ENCODE peak calls at places on chromosomes 6 and 20, in six cellular contexts. One of them, this sample, is unnamed.

GRCh38 chr20:21505161-21505809 is 8.6 kb downstream of the NKX2-2 start:
- DNase-seq in left ventricle myocardium inferior: peak
- DNase-seq in CD8-positive, alpha-beta T cell: peak
- DNase-seq in progenitor cell of endocrine pancreas: peak
- DNase-seq in fibroblast of mammary gland: peak
- DNase-seq in AG08395: peak
- DNase-seq in this sample: peak

GRCh38 chr6:6678185-6678671 is 89.7 kb downstream of the LY86 start:
- DNase-seq in left ventricle myocardium inferior: no peak
- DNase-seq in CD8-positive, alpha-beta T cell: no peak
- DNase-seq in progenitor cell of endocrine pancreas: no peak
- DNase-seq in fibroblast of mammary gland: peak
- DNase-seq in AG08395: peak
- DNase-seq in this sample: no peak

GRCh38 chr6:145247677-145248419 is 487.5 kb downstream of the EPM2A start:
- DNase-seq in left ventricle myocardium inferior: no peak
- DNase-seq in CD8-positive, alpha-beta T cell: no peak
- DNase-seq in progenitor cell of endocrine pancreas: no peak
- DNase-seq in fibroblast of mammary gland: peak
- DNase-seq in AG08395: peak
- DNase-seq in this sample: no peak

GRCh38 chr6:57165080-57165479 is 7.0 kb upstream of the BAG2 start:
- DNase-seq in left ventricle myocardium inferior: no peak
- DNase-seq in CD8-positive, alpha-beta T cell: no peak
- DNase-seq in progenitor cell of endocrine pancreas: no peak
- DNase-seq in fibroblast of mammary gland: no peak
- DNase-seq in AG08395: no peak
- DNase-seq in this sample: no peak

GRCh38 chr6:75691012-75691411 is 58.0 kb upstream of the MYO6 start:
- DNase-seq in left ventricle myocardium inferior: no peak
- DNase-seq in CD8-positive, alpha-beta T cell: no peak
- DNase-seq in progenitor cell of endocrine pancreas: no peak
- DNase-seq in fibroblast of mammary gland: peak
- DNase-seq in AG08395: no peak
- DNase-seq in this sample: no peak

GRCh38 chr6:46491789-46492547 is 719 bp upstream of the RCAN2 start:
- DNase-seq in left ventricle myocardium inferior: peak
- DNase-seq in CD8-positive, alpha-beta T cell: no peak
- DNase-seq in progenitor cell of endocrine pancreas: peak
- DNase-seq in fibroblast of mammary gland: peak
- DNase-seq in AG08395: peak
- DNase-seq in this sample: peak

GRCh38 chr6:108277831-108278230 is 17.0 kb upstream of the SNX3 start:
- DNase-seq in left ventricle myocardium inferior: no peak
- DNase-seq in CD8-positive, alpha-beta T cell: no peak
- DNase-seq in progenitor cell of endocrine pancreas: no peak
- DNase-seq in fibroblast of mammary gland: no peak
- DNase-seq in AG08395: no peak
- DNase-seq in this sample: no peak

GRCh38 chr20:22471156-22471836 is 113.1 kb downstream of the FOXA2 start:
- DNase-seq in left ventricle myocardium inferior: no peak
- DNase-seq in CD8-positive, alpha-beta T cell: no peak
- DNase-seq in progenitor cell of endocrine pancreas: no peak
- DNase-seq in fibroblast of mammary gland: no peak
- DNase-seq in AG08395: no peak
- DNase-seq in this sample: no peak

GRCh38 chr6:122416825-122417224 is 17.4 kb downstream of the HSF2 start:
- DNase-seq in left ventricle myocardium inferior: no peak
- DNase-seq in CD8-positive, alpha-beta T cell: no peak
- DNase-seq in progenitor cell of endocrine pancreas: no peak
- DNase-seq in fibroblast of mammary gland: no peak
- DNase-seq in AG08395: no peak
- DNase-seq in this sample: no peak

GRCh38 chr6:55892749-55893357 is 17.5 kb upstream of the BMP5 start:
- DNase-seq in left ventricle myocardium inferior: no peak
- DNase-seq in CD8-positive, alpha-beta T cell: no peak
- DNase-seq in progenitor cell of endocrine pancreas: no peak
- DNase-seq in fibroblast of mammary gland: peak
- DNase-seq in AG08395: no peak
- DNase-seq in this sample: no peak

GRCh38 chr20:31605902-31606677 is 1.0 kb downstream of the ID1 start:
- DNase-seq in left ventricle myocardium inferior: no peak
- DNase-seq in CD8-positive, alpha-beta T cell: no peak
- DNase-seq in progenitor cell of endocrine pancreas: peak
- DNase-seq in fibroblast of mammary gland: no peak
- DNase-seq in AG08395: no peak
- DNase-seq in this sample: peak

GRCh38 chr6:28709478-28710349 is 184.0 kb downstream of the GPX5 start:
- DNase-seq in left ventricle myocardium inferior: no peak
- DNase-seq in CD8-positive, alpha-beta T cell: no peak
- DNase-seq in progenitor cell of endocrine pancreas: no peak
- DNase-seq in fibroblast of mammary gland: no peak
- DNase-seq in AG08395: no peak
- DNase-seq in this sample: peak

GRCh38 chr20:7379621-7380220 is 560.5 kb downstream of the HAO1 start:
- DNase-seq in left ventricle myocardium inferior: no peak
- DNase-seq in CD8-positive, alpha-beta T cell: no peak
- DNase-seq in progenitor cell of endocrine pancreas: no peak
- DNase-seq in fibroblast of mammary gland: peak
- DNase-seq in AG08395: peak
- DNase-seq in this sample: no peak

GRCh38 chr6:158703840-158704822 is 54.3 kb downstream of the SYTL3 start:
- DNase-seq in left ventricle myocardium inferior: peak
- DNase-seq in CD8-positive, alpha-beta T cell: peak
- DNase-seq in progenitor cell of endocrine pancreas: peak
- DNase-seq in fibroblast of mammary gland: peak
- DNase-seq in AG08395: peak
- DNase-seq in this sample: peak

GRCh38 chr6:88374556-88374955 is 208.4 kb upstream of the CNR1 start:
- DNase-seq in left ventricle myocardium inferior: no peak
- DNase-seq in CD8-positive, alpha-beta T cell: no peak
- DNase-seq in progenitor cell of endocrine pancreas: no peak
- DNase-seq in fibroblast of mammary gland: no peak
- DNase-seq in AG08395: no peak
- DNase-seq in this sample: no peak

GRCh38 chr6:136962661-136963060 is 40.6 kb downstream of the SLC35D3 start:
- DNase-seq in left ventricle myocardium inferior: peak
- DNase-seq in CD8-positive, alpha-beta T cell: no peak
- DNase-seq in progenitor cell of endocrine pancreas: no peak
- DNase-seq in fibroblast of mammary gland: no peak
- DNase-seq in AG08395: no peak
- DNase-seq in this sample: peak

GRCh38 chr6:157962601-157963084 is 19.0 kb upstream of the SYNJ2 start:
- DNase-seq in left ventricle myocardium inferior: no peak
- DNase-seq in CD8-positive, alpha-beta T cell: no peak
- DNase-seq in progenitor cell of endocrine pancreas: no peak
- DNase-seq in fibroblast of mammary gland: peak
- DNase-seq in AG08395: no peak
- DNase-seq in this sample: no peak

GRCh38 chr6:142886431-142887170 is 58.4 kb downstream of the HIVEP2 start:
- DNase-seq in left ventricle myocardium inferior: no peak
- DNase-seq in CD8-positive, alpha-beta T cell: no peak
- DNase-seq in progenitor cell of endocrine pancreas: no peak
- DNase-seq in fibroblast of mammary gland: peak
- DNase-seq in AG08395: peak
- DNase-seq in this sample: no peak

GRCh38 chr20:62515280-62515679 is 39.5 kb upstream of the GATA5 start:
- DNase-seq in left ventricle myocardium inferior: no peak
- DNase-seq in CD8-positive, alpha-beta T cell: no peak
- DNase-seq in progenitor cell of endocrine pancreas: no peak
- DNase-seq in fibroblast of mammary gland: no peak
- DNase-seq in AG08395: no peak
- DNase-seq in this sample: no peak

GRCh38 chr20:15440249-15440820 is 1102.9 kb upstream of the FLRT3 start:
- DNase-seq in left ventricle myocardium inferior: no peak
- DNase-seq in CD8-positive, alpha-beta T cell: no peak
- DNase-seq in progenitor cell of endocrine pancreas: no peak
- DNase-seq in fibroblast of mammary gland: no peak
- DNase-seq in AG08395: no peak
- DNase-seq in this sample: no peak

GRCh38 chr6:1832844-1833787 is 223.4 kb downstream of the FOXC1 start:
- DNase-seq in left ventricle myocardium inferior: peak
- DNase-seq in CD8-positive, alpha-beta T cell: no peak
- DNase-seq in progenitor cell of endocrine pancreas: no peak
- DNase-seq in fibroblast of mammary gland: no peak
- DNase-seq in AG08395: peak
- DNase-seq in this sample: no peak

GRCh38 chr6:38503032-38503784 is 136.5 kb downstream of the BTBD9 start:
- DNase-seq in left ventricle myocardium inferior: no peak
- DNase-seq in CD8-positive, alpha-beta T cell: no peak
- DNase-seq in progenitor cell of endocrine pancreas: no peak
- DNase-seq in fibroblast of mammary gland: no peak
- DNase-seq in AG08395: no peak
- DNase-seq in this sample: peak

GRCh38 chr6:36127462-36128016 is 2.8 kb upstream of the MAPK13 start:
- DNase-seq in left ventricle myocardium inferior: no peak
- DNase-seq in CD8-positive, alpha-beta T cell: no peak
- DNase-seq in progenitor cell of endocrine pancreas: no peak
- DNase-seq in fibroblast of mammary gland: peak
- DNase-seq in AG08395: peak
- DNase-seq in this sample: no peak

GRCh38 chr6:75863784-75864183 is 114.7 kb downstream of the MYO6 start:
- DNase-seq in left ventricle myocardium inferior: no peak
- DNase-seq in CD8-positive, alpha-beta T cell: no peak
- DNase-seq in progenitor cell of endocrine pancreas: no peak
- DNase-seq in fibroblast of mammary gland: no peak
- DNase-seq in AG08395: no peak
- DNase-seq in this sample: no peak

GRCh38 chr6:155270566-155271091 is 6.8 kb downstream of the CLDN20 start:
- DNase-seq in left ventricle myocardium inferior: no peak
- DNase-seq in CD8-positive, alpha-beta T cell: no peak
- DNase-seq in progenitor cell of endocrine pancreas: no peak
- DNase-seq in fibroblast of mammary gland: no peak
- DNase-seq in AG08395: no peak
- DNase-seq in this sample: no peak

GRCh38 chr6:25223421-25224052 is 55.6 kb upstream of the CARMIL1 start:
- DNase-seq in left ventricle myocardium inferior: peak
- DNase-seq in CD8-positive, alpha-beta T cell: peak
- DNase-seq in progenitor cell of endocrine pancreas: peak
- DNase-seq in fibroblast of mammary gland: peak
- DNase-seq in AG08395: peak
- DNase-seq in this sample: peak

GRCh38 chr6:147525519-147526209 is 17.2 kb downstream of the SAMD5 start:
- DNase-seq in left ventricle myocardium inferior: no peak
- DNase-seq in CD8-positive, alpha-beta T cell: no peak
- DNase-seq in progenitor cell of endocrine pancreas: no peak
- DNase-seq in fibroblast of mammary gland: no peak
- DNase-seq in AG08395: no peak
- DNase-seq in this sample: no peak

This sample was measured in H9.